ENCODE peak calls at places on chromosomes 12 and 14, in seven cellular contexts. U is RWPE2; H is upper lobe of right lung; E is memory B cell; J is stimulated activated effector memory CD8-positive, alpha-beta T cell treated with anti-CD3 and anti-CD28 coated beads, Interleukin-12 subunit alpha, Interleukin-12 subunit beta, amount 100 ng/mL, for 72 hours; A is aorta; O is natural killer cell. Q is an unnamed sample.

GRCh38 chr14:72256055-72256454 is 323.8 kb downstream of the RGS6 start:
- ATAC-seq in E (no peak), A (no peak), U (peak; percentile 58), J (peak; percentile 92), H (no peak), O (no peak), Q (no peak)

GRCh38 chr12:31850268-31850667 is 108.9 kb upstream of the RESF1 start:
- ATAC-seq in H (no peak), O (no peak), A (no peak), E (no peak), U (no peak), J (no peak), Q (no peak)

GRCh38 chr12:66164349-66164821 is 5.4 kb downstream of the TMBIM4 start:
- ATAC-seq in A (no peak), H (no peak), O (no peak), E (no peak), J (no peak), U (no peak), Q (peak; percentile 30)

GRCh38 chr14:101235042-101235871 is 326.0 kb upstream of the DIO3 start:
- ATAC-seq in H (peak; percentile 78), O (peak; percentile 41), E (no peak), J (peak; percentile 32), U (peak; percentile 85), A (no peak), Q (peak; percentile 47)

GRCh38 chr14:95490727-95491451 is 25.6 kb downstream of the SYNE3 start:
- ATAC-seq in U (peak; percentile 43), H (no peak), A (peak; percentile 39), O (no peak), J (no peak), E (no peak), Q (peak; percentile 33)

GRCh38 chr14:96797943-96798349 is 764 bp downstream of the VRK1 start:
- ATAC-seq in J (no peak), O (peak; percentile 13), U (no peak), A (no peak), E (peak; percentile 13), H (no peak), Q (no peak)

GRCh38 chr14:95993768-95994592 is 45.2 kb upstream of the C14orf132 start:
- ATAC-seq in A (no peak), E (no peak), O (peak; percentile 56), J (no peak), H (peak; percentile 68), U (peak; percentile 56), Q (peak; percentile 28)

GRCh38 chr14:29459967-29460366 is 467.7 kb downstream of the PRKD1 start:
- ATAC-seq in H (no peak), O (no peak), J (no peak), E (no peak), A (no peak), U (no peak), Q (no peak)

GRCh38 chr12:3530548-3530947 is 39.5 kb downstream of the PRMT8 start:
- ATAC-seq in U (no peak), H (no peak), A (no peak), J (no peak), E (no peak), O (no peak), Q (no peak)

GRCh38 chr12:108949976-108950375 is 70.1 kb downstream of the DAO start:
- ATAC-seq in E (no peak), O (no peak), H (no peak), U (no peak), A (no peak), J (no peak), Q (no peak)

GRCh38 chr12:130970165-130970907 is 16.6 kb downstream of the ADGRD1 start:
- ATAC-seq in O (no peak), A (no peak), J (no peak), U (no peak), H (no peak), E (peak; percentile 67), Q (no peak)

Q was measured in esophagus mucosa.